ENCODE peak calls at places on chromosomes 12 and 14, in five cellular contexts. Y is HCT116, E is HepG2, U is GM12878, X is K562. N is an unnamed sample.

GRCh38 chr12:128820723-128821432 is 2.9 kb downstream of the SLC15A4 start:
- DNase-seq in Y (no peak), E (no peak), U (no peak), X (no peak), N (no peak)

GRCh38 chr14:96016761-96017160 is 22.4 kb upstream of the C14orf132 start:
- DNase-seq in Y (no peak), E (no peak), U (no peak), X (no peak), N (no peak)

GRCh38 chr12:65022960-65023359 is 98.1 kb downstream of the WIF1 start:
- DNase-seq in Y (no peak), E (no peak), U (no peak), X (no peak), N (no peak)

GRCh38 chr14:70721542-70721941 is 79.8 kb downstream of the TTC9 start:
- DNase-seq in Y (no peak), E (peak; percentile 40), U (no peak), X (no peak), N (no peak)

GRCh38 chr12:53067074-53067992 is 11.9 kb downstream of the SPRYD3 start:
- DNase-seq in Y (no peak), E (no peak), U (no peak), X (no peak), N (no peak)

GRCh38 chr12:1591029-1591428 is 3.4 kb downstream of the FBXL14 start:
- DNase-seq in Y (no peak), E (no peak), U (no peak), X (peak; percentile 29), N (no peak)

GRCh38 chr14:83280719-83281118 is 1747.1 kb upstream of the SEL1L start:
- DNase-seq in Y (no peak), E (no peak), U (no peak), X (no peak), N (no peak)

GRCh38 chr14:55339770-55340169 is 68.5 kb downstream of the FBXO34 start:
- DNase-seq in Y (no peak), E (no peak), U (no peak), X (no peak), N (no peak)

GRCh38 chr12:11724888-11725310 is 75.4 kb downstream of the ETV6 start:
- DNase-seq in Y (no peak), E (no peak), U (no peak), X (peak; percentile 9), N (no peak)

GRCh38 chr14:61296707-61297502 is 15.8 kb upstream of the TMEM30B start:
- DNase-seq in Y (peak; percentile 27), E (peak; percentile 20), U (peak; percentile 23), X (peak; percentile 39), N (peak; percentile 34)

GRCh38 chr14:100684154-100684553 is 42.5 kb upstream of the DLK1 start:
- DNase-seq in Y (no peak), E (no peak), U (no peak), X (no peak), N (peak; percentile 70)

GRCh38 chr12:103278329-103278728 is 217.4 kb downstream of the C12orf42 start:
- DNase-seq in Y (no peak), E (no peak), U (no peak), X (no peak), N (no peak)

GRCh38 chr12:3199551-3200031 is 122.4 kb downstream of the TSPAN9 start:
- DNase-seq in Y (no peak), E (no peak), U (no peak), X (no peak), N (peak; percentile 82)

GRCh38 chr12:99529966-99530365 is 117.6 kb upstream of the GARIN6 start:
- DNase-seq in Y (no peak), E (no peak), U (peak; percentile 62), X (no peak), N (no peak)

GRCh38 chr14:101349108-101349507 is 212.2 kb upstream of the DIO3 start:
- DNase-seq in Y (no peak), E (no peak), U (no peak), X (no peak), N (no peak)

GRCh38 chr14:85856430-85856829 is 326.5 kb downstream of the FLRT2 start:
- DNase-seq in Y (no peak), E (no peak), U (no peak), X (no peak), N (no peak)

GRCh38 chr12:32612658-32613614 is 66.2 kb upstream of the DNM1L start:
- DNase-seq in Y (no peak), E (no peak), U (no peak), X (no peak), N (no peak)

GRCh38 chr12:57096099-57096572 is 7.2 kb downstream of the NAB2 start:
- DNase-seq in Y (no peak), E (no peak), U (no peak), X (peak; percentile 25), N (peak; percentile 10)

GRCh38 chr14:34237098-34237497 is 224.9 kb downstream of the SPTSSA start:
- DNase-seq in Y (no peak), E (peak; percentile 28), U (no peak), X (no peak), N (no peak)

GRCh38 chr12:27031531-27031930 is 9.2 kb downstream of the MED21 start:
- DNase-seq in Y (no peak), E (no peak), U (no peak), X (no peak), N (no peak)

GRCh38 chr12:9064815-9065606 is 50.7 kb downstream of the A2M start:
- DNase-seq in Y (peak; percentile 71), E (peak; percentile 77), U (no peak), X (no peak), N (peak; percentile 59)

GRCh38 chr12:47834199-47835016 is 14.7 kb upstream of the HDAC7 start:
- DNase-seq in Y (no peak), E (no peak), U (no peak), X (peak; percentile 84), N (no peak)
- H3K4me3 ChIP-seq in Y (no peak overlapping the region), E (no peak overlapping the region), U (no peak overlapping the region), X (no peak overlapping the region), N (no peak overlapping the region)

GRCh38 chr12:117045175-117045997 is 53.8 kb downstream of the TESC start:
- DNase-seq in Y (no peak), E (peak; percentile 92), U (no peak), X (peak; percentile 41), N (peak; percentile 65)
- TF ChIP-seq ZBTB33 in Y (no peak), E (no peak), U (no peak), X (no peak), N (no peak)

DNA sequence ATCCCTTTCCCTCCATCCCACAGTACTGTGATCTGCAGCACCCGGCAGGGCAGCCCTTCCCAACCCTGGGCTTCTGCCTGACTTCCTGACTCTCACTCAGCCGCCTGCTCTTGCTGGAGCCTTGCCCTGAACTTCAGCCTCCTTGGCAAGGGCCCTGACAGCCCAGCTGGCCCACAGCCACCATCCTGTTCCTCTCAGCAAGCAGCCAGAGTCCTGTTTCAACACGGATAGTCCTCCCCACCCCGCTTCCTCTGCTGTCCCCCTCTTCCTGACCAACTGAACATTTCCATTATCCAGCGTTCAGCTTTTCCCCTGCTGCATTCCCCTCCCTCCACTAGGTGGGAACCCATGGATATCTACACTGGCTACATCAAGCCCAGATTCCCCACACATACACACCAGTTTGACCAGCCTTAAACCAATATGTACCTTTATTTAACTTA is 74.0 kb upstream of the MDM1 start:
- DNase-seq in Y (no peak), E (peak; percentile 10), U (no peak), X (peak; percentile 30), N (peak; percentile 32)
- TF ChIP-seq REST in Y (no peak), E (no peak), U (no peak), X (no peak), N (peak; percentile 23)

GRCh38 chr12:6935221-6935550 is 7.4 kb downstream of the ATN1 start:
- DNase-seq in Y (no peak), E (no peak), U (no peak), X (no peak), N (no peak)

GRCh38 chr12:6936642-6937480 is 6.8 kb upstream of the RNU7-1 start:
- DNase-seq in Y (no peak), E (no peak), U (no peak), X (no peak), N (peak; percentile 51)

GRCh38 chr12:6935551-6936377 is 7.9 kb upstream of the RNU7-1 start:
- DNase-seq in Y (no peak), E (no peak), U (no peak), X (no peak), N (peak; percentile 18)

GRCh38 chr12:6937481-6938352 is 5.9 kb upstream of the RNU7-1 start:
- DNase-seq in Y (peak; percentile 92), E (peak; percentile 91), U (peak; percentile 90), X (peak; percentile 95), N (peak; percentile 92)

GRCh38 chr12:6936378-6936638 is 7.3 kb upstream of the RNU7-1 start:
- DNase-seq in Y (no peak), E (no peak), U (no peak), X (no peak), N (no peak)
- H3K4me3 ChIP-seq in Y (no peak overlapping the region), E (no peak overlapping the region), U (peak overlapping the region; percentile 86), X (no peak overlapping the region), N (no peak overlapping the region)

GRCh38 chr12:116201908-116202307 is 75.6 kb downstream of the MED13L start:
- DNase-seq in Y (no peak), E (no peak), U (no peak), X (no peak), N (no peak)

GRCh38 chr12:116202433-116202832 is 75.1 kb downstream of the MED13L start:
- DNase-seq in Y (no peak), E (no peak), U (no peak), X (no peak), N (no peak)

GRCh38 chr12:116201359-116201758 is 76.1 kb downstream of the MED13L start:
- DNase-seq in Y (no peak), E (no peak), U (no peak), X (no peak), N (no peak)

GRCh38 chr12:116199160-116199559 is 78.3 kb downstream of the MED13L start:
- DNase-seq in Y (no peak), E (no peak), U (no peak), X (no peak), N (no peak)

GRCh38 chr12:116200812-116201211 is 76.7 kb downstream of the MED13L start:
- DNase-seq in Y (no peak), E (no peak), U (no peak), X (peak; percentile 33), N (no peak)
- TF ChIP-seq ZBTB33 in Y (no peak), E (no peak), U (no peak), X (no peak), N (no peak)

N was measured in SK-N-SH.